ENCODE peak calls at places on chromosomes 6 and 20, in seven cellular contexts. A is T-helper 17 cell; S is Jurkat, Clone E6-1; V is erythroblast; X is dermis microvascular lymphatic vessel endothelial cell; T is stimulated activated CD4-positive, alpha-beta T cell treated with anti-CD3 and anti-CD28 coated beads, TNF-alpha, amount 100 ng/mL, for 24 hours; N is suprapubic skin. Q is an unnamed sample.

GRCh38 chr6:44245391-44245911 is 1.4 kb upstream of the HSP90AB1 start:
- DNase-seq in A (no peak), S (no peak), V (no peak), X (no peak), T (no peak), N (no peak), Q (no peak)

GRCh38 chr6:29763491-29764289 is 40.5 kb downstream of the HLA-F start:
- DNase-seq in A (no peak), S (no peak), V (no peak), X (peak), T (no peak), N (no peak), Q (no peak)

GRCh38 chr6:38861957-38862401 is 146.9 kb downstream of the DNAH8 start:
- DNase-seq in A (no peak), S (no peak), V (no peak), X (no peak), T (no peak), N (no peak), Q (no peak)

GRCh38 chr6:121800047-121800446 is 364.6 kb downstream of the GJA1 start:
- DNase-seq in A (no peak), S (no peak), V (no peak), X (no peak), T (no peak), N (no peak), Q (no peak)

GRCh38 chr20:21559305-21559704 is 45.4 kb upstream of the NKX2-2 start:
- DNase-seq in A (no peak), S (no peak), V (no peak), X (no peak), T (no peak), N (no peak), Q (no peak)

GRCh38 chr6:1856381-1856780 is 246.7 kb downstream of the FOXC1 start:
- DNase-seq in A (no peak), S (no peak), V (no peak), X (peak), T (no peak), N (no peak), Q (peak)

GRCh38 chr20:11912013-11912663 is 5.6 kb upstream of the BTBD3 start:
- DNase-seq in A (no peak), S (peak), V (peak), X (no peak), T (no peak), N (no peak), Q (peak)

GRCh38 chr6:53486679-53487078 is 58.2 kb downstream of the GCLC start:
- DNase-seq in A (no peak), S (no peak), V (no peak), X (no peak), T (no peak), N (no peak), Q (no peak)

GRCh38 chr6:73134588-73134987 is 90.7 kb downstream of the KHDC1L start:
- DNase-seq in A (no peak), S (peak), V (peak), X (peak), T (no peak), N (no peak), Q (peak)

GRCh38 chr20:35791823-35792222 is 20.0 kb downstream of the PHF20 start:
- DNase-seq in A (no peak), S (no peak), V (no peak), X (no peak), T (no peak), N (no peak), Q (no peak)

GRCh38 chr20:3710703-3711417 is 1.5 kb downstream of the SIGLEC1 start:
- DNase-seq in A (peak), S (peak), V (peak), X (peak), T (peak), N (peak), Q (peak)